ENCODE peak calls at places on chromosomes 7 and 10, in five cellular contexts. X, Q, E, W and O are unnamed samples. For H3K36me3, the result is how much of the 10 kb centered on the place peaks cover.

GRCh38 chr10:104925232-104925851 is 284.3 kb downstream of the SORCS3 start:
- DNase-seq in X (peak), Q (no peak), E (no peak), W (no peak), O (peak)

GRCh38 chr10:105062881-105063280 is 421.8 kb downstream of the SORCS3 start:
- DNase-seq in X (no peak), Q (no peak), E (no peak), W (no peak), O (no peak)

GRCh38 chr7:96436880-96437279 is 115.0 kb upstream of the SLC25A13 start:
- DNase-seq in X (no peak), Q (no peak), E (no peak), W (no peak), O (no peak)

GRCh38 chr7:63927261-63927660 is 71.4 kb upstream of the ZNF722 start:
- DNase-seq in X (no peak), Q (no peak), E (no peak), W (no peak), O (no peak)

GRCh38 chr10:112967200-112967599 is 17.2 kb downstream of the TCF7L2 start:
- DNase-seq in X (no peak), Q (no peak), E (peak), W (no peak), O (no peak)

GRCh38 chr7:155071121-155071651 is 1.1 kb downstream of the HTR5A start:
- DNase-seq in X (no peak), Q (no peak), E (no peak), W (no peak), O (no peak)

GRCh38 chr7:21371371-21371770 is 56.5 kb upstream of the SP4 start:
- DNase-seq in X (no peak), Q (no peak), E (no peak), W (no peak), O (no peak)

GRCh38 chr10:79347226-79347893 is at the start of gene PPIF:
- DNase-seq in X (peak), Q (no peak), E (peak), W (peak), O (peak)

GRCh38 chr7:99990417-99990816 is 14.6 kb upstream of the AZGP1 start:
- DNase-seq in X (no peak), Q (no peak), E (no peak), W (no peak), O (no peak)

GRCh38 chr10:127996586-127996985 is 89.7 kb downstream of the PTPRE start:
- DNase-seq in X (no peak), Q (no peak), E (no peak), W (no peak), O (no peak)

GRCh38 chr7:129746857-129747529 is 135.5 kb downstream of the NRF1 start:
- DNase-seq in X (no peak), Q (no peak), E (no peak), W (no peak), O (no peak)

GRCh38 chr10:43427166-43427825 is 9.6 kb upstream of the ZNF487 start:
- DNase-seq in X (no peak), Q (no peak), E (no peak), W (no peak), O (no peak)

GRCh38 chr7:157006205-157006747 is 4.2 kb downstream of the MNX1 start:
- DNase-seq in X (no peak), Q (no peak), E (no peak), W (no peak), O (no peak)

GRCh38 chr10:17805921-17806577 is 3.1 kb upstream of the MRC1 start:
- DNase-seq in X (no peak), Q (no peak), E (no peak), W (no peak), O (peak)

GRCh38 chr10:71968553-71969474 is 4.6 kb downstream of the CHST3 start:
- DNase-seq in X (no peak), Q (no peak), E (no peak), W (peak), O (no peak)

GRCh38 chr10:124353896-124354295 is 64.8 kb downstream of the OAT start:
- DNase-seq in X (no peak), Q (no peak), E (no peak), W (no peak), O (peak)

GRCh38 chr10:1465421-1465902 is 271.9 kb downstream of the ADARB2 start:
- DNase-seq in X (no peak), Q (no peak), E (no peak), W (no peak), O (no peak)

GRCh38 chr10:98030991-98031431 is 590 bp upstream of the CRTAC1 start:
- DNase-seq in X (no peak), Q (no peak), E (no peak), W (peak), O (no peak)

GRCh38 chr10:6416892-6417512 is 163.1 kb downstream of the PRKCQ start:
- DNase-seq in X (peak), Q (no peak), E (no peak), W (no peak), O (peak)

GRCh38 chr7:86914468-86915054 is 144.9 kb downstream of the ELAPOR2 start:
- DNase-seq in X (no peak), Q (no peak), E (no peak), W (no peak), O (no peak)

GRCh38 chr7:149559711-149560110 is 62.1 kb upstream of the ZNF746 start:
- DNase-seq in X (no peak), Q (no peak), E (peak), W (no peak), O (no peak)

GRCh38 chr10:59012839-59013238 is 163.6 kb upstream of the PHYHIPL start:
- DNase-seq in X (no peak), Q (peak), E (no peak), W (no peak), O (no peak)

GRCh38 chr10:110591760-110592159 is 24.3 kb downstream of the SMC3 start:
- DNase-seq in X (no peak), Q (no peak), E (no peak), W (no peak), O (no peak)

GRCh38 chr10:110600487-110601101 is 33.1 kb downstream of the SMC3 start:
- DNase-seq in X (peak), Q (peak), E (no peak), W (no peak), O (peak)

GRCh38 chr10:110597476-110597875 is 30.0 kb downstream of the SMC3 start:
- DNase-seq in X (no peak), Q (no peak), E (no peak), W (no peak), O (no peak)
- H3K36me3 ChIP-seq in X (half or more), Q (under half), E (under half), W (under half), O (under half)

DNA sequence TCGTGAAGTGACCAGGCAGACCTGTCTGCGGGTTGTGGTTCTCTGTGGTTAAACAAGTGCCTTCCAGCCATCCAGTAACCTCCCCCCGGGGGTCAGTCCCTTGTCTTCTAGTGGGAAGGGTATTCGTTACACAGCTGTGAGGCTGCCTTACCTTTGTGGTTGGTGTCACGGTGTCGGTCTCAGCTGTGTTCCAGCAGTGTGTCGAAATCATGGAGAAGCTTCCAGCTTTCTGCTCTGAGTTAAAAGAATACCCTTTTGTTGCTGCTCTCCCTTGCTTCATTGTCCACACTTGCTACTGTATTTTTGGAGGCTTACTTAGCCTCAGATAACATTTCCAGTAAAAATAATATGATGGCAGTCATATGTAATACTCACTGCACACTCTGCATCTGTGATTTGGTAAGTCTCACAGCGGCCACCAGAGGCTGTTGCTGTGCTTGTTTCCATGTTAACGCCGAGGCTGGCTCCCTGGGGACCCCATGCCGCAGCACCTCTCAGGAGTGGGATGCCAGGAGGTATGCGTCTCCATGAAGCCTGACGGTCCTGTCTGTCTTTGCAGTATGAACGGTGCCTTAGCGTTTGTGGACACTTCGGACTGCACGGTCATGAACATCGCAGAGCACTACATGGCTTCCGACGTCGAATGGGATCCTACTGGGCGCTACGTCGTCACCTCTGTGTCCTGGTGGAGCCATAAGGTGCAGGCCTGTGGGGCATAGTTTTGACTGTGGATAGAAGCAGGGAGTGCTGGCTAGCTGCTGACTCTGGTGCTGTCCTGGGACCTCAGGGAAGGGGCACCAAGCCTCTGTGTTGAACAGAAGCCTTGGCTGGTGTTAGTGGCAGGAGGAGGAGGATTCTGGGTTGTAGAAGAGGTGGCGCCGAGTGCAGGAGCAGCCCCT is 20.5 kb downstream of the EIF3B start:
- DNase-seq in X (no peak), Q (no peak), E (no peak), W (no peak), O (no peak)
- H3K36me3 ChIP-seq in X (under half), Q (under half), E (half or more), W (under half), O (under half)

GRCh38 chr7:142792129-142792528 is 21.4 kb downstream of the PRSS2 start:
- DNase-seq in X (no peak), Q (no peak), E (no peak), W (no peak), O (no peak)

GRCh38 chr7:142790056-142790455 is 19.3 kb downstream of the PRSS2 start:
- DNase-seq in X (no peak), Q (no peak), E (no peak), W (no peak), O (no peak)

GRCh38 chr7:142788303-142789286 is 17.8 kb downstream of the PRSS2 start:
- DNase-seq in X (no peak), Q (no peak), E (no peak), W (no peak), O (no peak)

GRCh38 chr7:142791502-142791901 is 20.7 kb downstream of the PRSS2 start:
- DNase-seq in X (no peak), Q (no peak), E (no peak), W (no peak), O (no peak)

GRCh38 chr7:142790565-142790964 is 19.8 kb downstream of the PRSS2 start:
- DNase-seq in X (no peak), Q (no peak), E (no peak), W (no peak), O (no peak)
- H3K36me3 ChIP-seq in X (under half), Q (under half), E (under half), W (under half), O (under half)

DNA sequence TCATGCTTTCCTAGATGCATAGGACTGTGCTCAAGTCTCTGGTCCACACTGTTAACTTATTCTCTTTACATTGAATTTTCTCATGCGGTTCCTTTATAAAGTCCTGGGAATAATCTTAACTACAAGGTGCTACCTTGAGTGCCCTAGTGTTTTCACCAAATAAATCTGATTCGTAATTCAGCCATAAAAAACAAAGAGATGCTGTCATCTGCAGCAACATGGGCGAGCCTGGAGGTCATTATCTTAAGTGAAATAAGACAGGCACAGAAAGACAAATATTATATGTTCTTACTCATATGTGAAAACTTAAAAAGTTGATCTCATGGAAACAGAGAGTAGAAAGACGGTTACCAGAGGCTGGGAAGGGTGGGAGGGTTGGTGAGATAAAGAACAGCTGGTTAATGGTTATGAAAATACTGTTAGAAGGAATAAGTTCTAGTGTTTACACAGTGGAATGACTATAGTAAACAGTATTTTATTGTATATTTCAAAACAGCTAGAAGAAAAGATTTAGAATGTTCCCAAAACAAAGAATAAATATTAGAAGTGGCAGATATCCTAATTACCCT is 38.3 kb downstream of the NT5C3A start:
- DNase-seq in X (no peak), Q (no peak), E (no peak), W (no peak), O (no peak)
- H3K36me3 ChIP-seq in X (under half), Q (under half), E (under half), W (under half), O (under half)